ENCODE peak calls at places on chromosome 6, in four cellular contexts. One of them, this sample, is unnamed.

GRCh38 chr6:126118058-126118759 is 131.9 kb downstream of the TRMT11 start:
- DNase-seq in DMS153: no peak
- DNase-seq in effector CD4-positive, alpha-beta T cell: no peak
- DNase-seq in stimulated activated CD8-positive, alpha-beta memory T cell treated with anti-CD3 and anti-CD28 coated beads, Interleukin-12 subunit alpha, Interleukin-12 subunit beta, amount 100 ng/mL, for 4 hours: no peak
- DNase-seq in this sample: no peak

GRCh38 chr6:7825986-7826385 is 84.6 kb downstream of the TXNDC5 start:
- DNase-seq in effector CD4-positive, alpha-beta T cell: no peak
- DNase-seq in DMS153: no peak
- DNase-seq in stimulated activated CD8-positive, alpha-beta memory T cell treated with anti-CD3 and anti-CD28 coated beads, Interleukin-12 subunit alpha, Interleukin-12 subunit beta, amount 100 ng/mL, for 4 hours: no peak
- DNase-seq in this sample: no peak

GRCh38 chr6:161181136-161181535 is 92.7 kb downstream of the AGPAT4 start:
- DNase-seq in DMS153: no peak
- DNase-seq in stimulated activated CD8-positive, alpha-beta memory T cell treated with anti-CD3 and anti-CD28 coated beads, Interleukin-12 subunit alpha, Interleukin-12 subunit beta, amount 100 ng/mL, for 4 hours: no peak
- DNase-seq in effector CD4-positive, alpha-beta T cell: no peak
- DNase-seq in this sample: no peak

GRCh38 chr6:121573466-121573865 is 138.0 kb downstream of the GJA1 start:
- DNase-seq in effector CD4-positive, alpha-beta T cell: no peak
- DNase-seq in stimulated activated CD8-positive, alpha-beta memory T cell treated with anti-CD3 and anti-CD28 coated beads, Interleukin-12 subunit alpha, Interleukin-12 subunit beta, amount 100 ng/mL, for 4 hours: no peak
- DNase-seq in DMS153: no peak
- DNase-seq in this sample: no peak

GRCh38 chr6:149284904-149285303 is 32.6 kb upstream of the TAB2 start:
- DNase-seq in effector CD4-positive, alpha-beta T cell: no peak
- DNase-seq in DMS153: no peak
- DNase-seq in stimulated activated CD8-positive, alpha-beta memory T cell treated with anti-CD3 and anti-CD28 coated beads, Interleukin-12 subunit alpha, Interleukin-12 subunit beta, amount 100 ng/mL, for 4 hours: no peak
- DNase-seq in this sample: no peak

GRCh38 chr6:142172758-142173157 is 25.7 kb downstream of the VTA1 start:
- DNase-seq in effector CD4-positive, alpha-beta T cell: no peak
- DNase-seq in DMS153: no peak
- DNase-seq in stimulated activated CD8-positive, alpha-beta memory T cell treated with anti-CD3 and anti-CD28 coated beads, Interleukin-12 subunit alpha, Interleukin-12 subunit beta, amount 100 ng/mL, for 4 hours: no peak
- DNase-seq in this sample: no peak

GRCh38 chr6:6583836-6584235 is 4.7 kb upstream of the LY86 start:
- DNase-seq in effector CD4-positive, alpha-beta T cell: no peak
- DNase-seq in DMS153: no peak
- DNase-seq in stimulated activated CD8-positive, alpha-beta memory T cell treated with anti-CD3 and anti-CD28 coated beads, Interleukin-12 subunit alpha, Interleukin-12 subunit beta, amount 100 ng/mL, for 4 hours: no peak
- DNase-seq in this sample: no peak

GRCh38 chr6:34663887-34664269 is 32.7 kb downstream of the ILRUN start:
- DNase-seq in DMS153: no peak
- DNase-seq in stimulated activated CD8-positive, alpha-beta memory T cell treated with anti-CD3 and anti-CD28 coated beads, Interleukin-12 subunit alpha, Interleukin-12 subunit beta, amount 100 ng/mL, for 4 hours: no peak
- DNase-seq in effector CD4-positive, alpha-beta T cell: no peak
- DNase-seq in this sample: no peak

GRCh38 chr6:2885967-2886731 is 17.0 kb downstream of the SERPINB9 start:
- DNase-seq in effector CD4-positive, alpha-beta T cell: no peak
- DNase-seq in stimulated activated CD8-positive, alpha-beta memory T cell treated with anti-CD3 and anti-CD28 coated beads, Interleukin-12 subunit alpha, Interleukin-12 subunit beta, amount 100 ng/mL, for 4 hours: no peak
- DNase-seq in DMS153: no peak
- DNase-seq in this sample: no peak

GRCh38 chr6:122323361-122323760 is 76.1 kb upstream of the HSF2 start:
- DNase-seq in DMS153: no peak
- DNase-seq in effector CD4-positive, alpha-beta T cell: no peak
- DNase-seq in stimulated activated CD8-positive, alpha-beta memory T cell treated with anti-CD3 and anti-CD28 coated beads, Interleukin-12 subunit alpha, Interleukin-12 subunit beta, amount 100 ng/mL, for 4 hours: no peak
- DNase-seq in this sample: no peak

GRCh38 chr6:16130437-16130891 is 1.6 kb downstream of the MYLIP start:
- DNase-seq in effector CD4-positive, alpha-beta T cell: no peak
- DNase-seq in DMS153: no peak
- DNase-seq in stimulated activated CD8-positive, alpha-beta memory T cell treated with anti-CD3 and anti-CD28 coated beads, Interleukin-12 subunit alpha, Interleukin-12 subunit beta, amount 100 ng/mL, for 4 hours: no peak
- DNase-seq in this sample: no peak

GRCh38 chr6:86537311-86537861 is 399.9 kb upstream of the HTR1E start:
- DNase-seq in DMS153: no peak
- DNase-seq in stimulated activated CD8-positive, alpha-beta memory T cell treated with anti-CD3 and anti-CD28 coated beads, Interleukin-12 subunit alpha, Interleukin-12 subunit beta, amount 100 ng/mL, for 4 hours: no peak
- DNase-seq in effector CD4-positive, alpha-beta T cell: no peak
- DNase-seq in this sample: no peak

This sample was measured in upper lobe of left lung.